ENCODE peak calls at places on chromosomes 5 and 9, in four cellular contexts. One of them, this sample, is unnamed.

GRCh38 chr5:155052532-155052931 is 39.0 kb downstream of the KIF4B start:
- DNase-seq in cardiac muscle cell: no peak
- DNase-seq in breast epithelium: no peak
- DNase-seq in WERI-Rb-1: no peak
- DNase-seq in this sample: no peak

GRCh38 chr5:41878173-41878572 is 7.9 kb upstream of the OXCT1 start:
- DNase-seq in cardiac muscle cell: no peak
- DNase-seq in breast epithelium: no peak
- DNase-seq in WERI-Rb-1: no peak
- DNase-seq in this sample: no peak

GRCh38 chr5:139638090-139638735 is 9.9 kb upstream of the CXXC5 start:
- DNase-seq in cardiac muscle cell: peak
- DNase-seq in breast epithelium: no peak
- DNase-seq in WERI-Rb-1: peak
- DNase-seq in this sample: peak

GRCh38 chr5:161544350-161544765 is 2.2 kb downstream of the GABRB2 start:
- DNase-seq in cardiac muscle cell: peak
- DNase-seq in breast epithelium: no peak
- DNase-seq in WERI-Rb-1: peak
- DNase-seq in this sample: no peak

GRCh38 chr9:18256574-18256973 is 217.4 kb upstream of the ADAMTSL1 start:
- DNase-seq in cardiac muscle cell: peak
- DNase-seq in breast epithelium: no peak
- DNase-seq in WERI-Rb-1: no peak
- DNase-seq in this sample: no peak

GRCh38 chr5:17992296-17992695 is 358.0 kb downstream of the TAF11L14 start:
- DNase-seq in cardiac muscle cell: no peak
- DNase-seq in breast epithelium: no peak
- DNase-seq in WERI-Rb-1: no peak
- DNase-seq in this sample: no peak

GRCh38 chr9:116471093-116471906 is 215.8 kb upstream of the TRIM32 start:
- DNase-seq in cardiac muscle cell: peak
- DNase-seq in breast epithelium: no peak
- DNase-seq in WERI-Rb-1: no peak
- DNase-seq in this sample: no peak

GRCh38 chr5:143234162-143234842 is 169.2 kb downstream of the NR3C1 start:
- DNase-seq in cardiac muscle cell: no peak
- DNase-seq in breast epithelium: no peak
- DNase-seq in WERI-Rb-1: no peak
- DNase-seq in this sample: no peak

GRCh38 chr5:73558950-73559349 is 6.5 kb downstream of the ANKRA2 start:
- DNase-seq in cardiac muscle cell: no peak
- DNase-seq in breast epithelium: no peak
- DNase-seq in WERI-Rb-1: no peak
- DNase-seq in this sample: no peak

GRCh38 chr5:171681667-171682066 is 104.0 kb upstream of the SMIM23 start:
- DNase-seq in cardiac muscle cell: peak
- DNase-seq in breast epithelium: no peak
- DNase-seq in WERI-Rb-1: no peak
- DNase-seq in this sample: no peak

GRCh38 chr5:141874262-141874964 is 3.8 kb downstream of the PCDH1 start:
- DNase-seq in cardiac muscle cell: no peak
- DNase-seq in breast epithelium: peak
- DNase-seq in WERI-Rb-1: no peak
- DNase-seq in this sample: no peak
- H3K4me3 ChIP-seq in cardiac muscle cell: no peak
- H3K4me3 ChIP-seq in breast epithelium: peak
- H3K4me3 ChIP-seq in WERI-Rb-1: no peak
- H3K4me3 ChIP-seq in this sample: no peak

DNA sequence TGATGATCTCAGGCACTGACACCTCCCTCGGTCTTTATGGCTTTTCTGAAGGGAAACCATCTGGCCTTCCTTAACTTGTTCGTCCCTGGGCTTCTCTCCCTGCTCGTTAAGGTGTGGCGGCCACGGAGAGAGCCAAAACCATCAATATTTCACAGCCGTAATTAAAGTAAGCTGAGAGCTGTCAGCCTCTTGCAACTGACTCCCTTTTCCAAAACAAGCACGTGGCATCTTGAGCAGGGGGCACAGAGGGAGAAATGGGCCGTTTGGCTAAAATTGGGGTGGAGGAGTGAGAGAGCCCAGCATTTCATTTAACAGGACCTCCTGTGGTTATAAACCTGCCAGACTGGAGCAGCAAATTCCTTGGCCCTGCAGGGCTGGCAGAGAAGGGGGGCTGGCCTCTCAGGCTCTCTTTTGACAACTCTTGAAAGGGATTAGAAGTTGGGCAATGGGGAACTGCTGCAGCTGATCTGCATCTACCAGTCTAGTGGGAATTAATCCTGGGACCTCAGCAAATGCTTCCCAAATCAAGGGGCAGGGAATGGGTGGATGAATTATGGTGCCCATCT is 7.3 kb upstream of the POU4F3 start:
- DNase-seq in cardiac muscle cell: no peak
- DNase-seq in breast epithelium: no peak
- DNase-seq in WERI-Rb-1: no peak
- DNase-seq in this sample: no peak
- H3K4me3 ChIP-seq in cardiac muscle cell: no peak
- H3K4me3 ChIP-seq in breast epithelium: no peak
- H3K4me3 ChIP-seq in WERI-Rb-1: no peak
- H3K4me3 ChIP-seq in this sample: no peak

DNA sequence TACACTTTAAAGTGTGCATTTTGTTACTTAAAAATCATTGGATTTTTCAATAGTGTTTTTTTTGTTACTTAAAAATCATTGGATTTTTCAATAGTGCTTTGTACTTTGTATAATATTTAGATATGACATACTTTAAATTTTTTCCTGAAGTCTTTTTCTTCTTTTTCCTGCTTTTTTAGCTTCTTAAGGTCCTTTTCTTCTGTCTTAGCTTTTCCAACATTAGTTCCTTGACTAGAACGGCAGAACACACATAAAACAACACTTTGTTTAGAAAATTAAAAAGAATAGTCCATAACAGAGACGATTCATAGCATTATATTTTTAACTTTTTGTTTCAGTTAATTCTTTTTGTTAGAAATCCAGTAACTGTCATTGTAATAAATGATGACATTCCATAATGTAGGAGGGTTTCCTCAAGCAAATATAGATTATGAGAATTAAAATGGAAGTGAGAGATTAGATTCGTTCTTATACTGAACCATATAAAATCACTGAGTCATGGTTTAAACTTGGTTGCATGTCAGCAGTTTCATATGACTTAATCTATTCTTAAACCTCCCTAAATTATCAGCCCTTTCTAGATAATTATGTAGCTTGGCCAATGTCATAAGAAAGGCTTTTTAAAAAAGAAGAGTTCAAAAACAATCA is 45.3 kb upstream of the RICTOR start:
- DNase-seq in cardiac muscle cell: peak
- DNase-seq in breast epithelium: no peak
- DNase-seq in WERI-Rb-1: no peak
- DNase-seq in this sample: no peak
- H3K4me3 ChIP-seq in cardiac muscle cell: no peak
- H3K4me3 ChIP-seq in breast epithelium: no peak
- H3K4me3 ChIP-seq in WERI-Rb-1: no peak
- H3K4me3 ChIP-seq in this sample: no peak

GRCh38 chr5:140870221-140871201 is 1.8 kb downstream of the PCDHA11 start:
- DNase-seq in cardiac muscle cell: no peak
- DNase-seq in breast epithelium: no peak
- DNase-seq in WERI-Rb-1: no peak
- DNase-seq in this sample: no peak

GRCh38 chr5:140869555-140869886 is 764 bp downstream of the PCDHA11 start:
- DNase-seq in cardiac muscle cell: no peak
- DNase-seq in breast epithelium: no peak
- DNase-seq in WERI-Rb-1: no peak
- DNase-seq in this sample: no peak

DNA sequence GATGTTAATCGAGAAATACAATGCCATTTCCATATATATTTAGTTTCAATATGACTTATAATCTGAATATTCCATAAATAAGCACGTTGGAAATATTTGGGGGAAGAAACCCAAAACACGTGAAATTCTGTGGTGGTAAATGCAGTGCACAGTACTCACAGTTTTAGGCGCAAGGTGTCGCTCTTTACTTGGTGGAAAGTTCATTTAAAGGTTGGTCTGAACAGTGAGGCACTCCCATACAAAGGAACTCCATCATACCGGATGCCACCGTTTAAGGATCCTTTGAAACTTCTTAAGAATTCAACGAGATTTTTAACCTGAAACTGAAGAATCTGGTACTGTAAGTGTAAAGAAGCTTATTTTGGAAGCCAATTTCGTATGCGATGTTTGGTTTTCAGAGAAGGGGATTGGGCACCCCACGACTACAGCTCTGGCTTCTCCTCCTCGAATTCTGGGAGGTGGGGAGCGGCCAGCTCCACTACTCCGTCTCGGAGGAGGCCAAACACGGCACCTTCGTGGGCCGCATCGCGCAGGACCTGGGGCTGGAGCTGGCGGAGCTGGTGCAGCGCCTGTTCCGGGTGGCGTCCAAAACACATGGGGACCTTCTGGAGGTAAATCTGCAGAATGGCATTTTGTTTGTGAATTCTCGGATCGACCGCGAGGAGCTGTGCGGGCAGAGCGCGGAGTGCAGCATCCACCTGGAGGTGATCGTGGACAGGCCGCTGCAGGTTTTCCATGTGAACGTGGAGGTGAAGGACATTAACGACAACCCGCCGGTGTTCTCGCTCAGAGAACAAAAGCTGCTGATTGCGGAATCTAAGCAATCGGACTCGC is at the start of gene PCDHA11:
- DNase-seq in cardiac muscle cell: peak
- DNase-seq in breast epithelium: no peak
- DNase-seq in WERI-Rb-1: peak
- DNase-seq in this sample: no peak
- H3K4me3 ChIP-seq in cardiac muscle cell: peak
- H3K4me3 ChIP-seq in breast epithelium: peak
- H3K4me3 ChIP-seq in WERI-Rb-1: peak
- H3K4me3 ChIP-seq in this sample: no peak

GRCh38 chr5:107668154-107668932 is 2.4 kb downstream of the EFNA5 start:
- DNase-seq in cardiac muscle cell: no peak
- DNase-seq in breast epithelium: no peak
- DNase-seq in WERI-Rb-1: no peak
- DNase-seq in this sample: no peak
- H3K4me3 ChIP-seq in cardiac muscle cell: peak
- H3K4me3 ChIP-seq in breast epithelium: peak
- H3K4me3 ChIP-seq in WERI-Rb-1: no peak
- H3K4me3 ChIP-seq in this sample: peak

GRCh38 chr5:180808461-180809000 is 5.9 kb upstream of the MGAT1 start:
- DNase-seq in cardiac muscle cell: no peak
- DNase-seq in breast epithelium: no peak
- DNase-seq in WERI-Rb-1: no peak
- DNase-seq in this sample: no peak
- H3K4me3 ChIP-seq in cardiac muscle cell: no peak
- H3K4me3 ChIP-seq in breast epithelium: peak
- H3K4me3 ChIP-seq in WERI-Rb-1: peak
- H3K4me3 ChIP-seq in this sample: peak

This sample was measured in thoracic aorta.